ENCODE peak calls at places on chromosomes 6 and 20, in four cellular contexts. One of them, this sample, is unnamed.

GRCh38 chr20:63734946-63735858 is 1.3 kb upstream of the LIME1 start:
- DNase-seq in HepG2: no peak
- DNase-seq in WTC11: no peak
- DNase-seq in GM12878: no peak
- DNase-seq in this sample: peak

GRCh38 chr6:114064862-114065261 is 93.9 kb upstream of the HDAC2 start:
- DNase-seq in HepG2: no peak
- DNase-seq in WTC11: no peak
- DNase-seq in GM12878: no peak
- DNase-seq in this sample: no peak

GRCh38 chr20:5714261-5715041 is 35.8 kb upstream of the SHLD1 start:
- DNase-seq in HepG2: peak
- DNase-seq in WTC11: no peak
- DNase-seq in GM12878: no peak
- DNase-seq in this sample: peak

GRCh38 chr20:49595346-49595745 is 27.4 kb upstream of the PTGIS start:
- DNase-seq in HepG2: no peak
- DNase-seq in WTC11: no peak
- DNase-seq in GM12878: no peak
- DNase-seq in this sample: no peak

GRCh38 chr6:7691675-7692452 is 34.0 kb upstream of the BMP6 start:
- DNase-seq in HepG2: peak
- DNase-seq in WTC11: no peak
- DNase-seq in GM12878: no peak
- DNase-seq in this sample: peak

GRCh38 chr6:149164199-149164745 is 153.2 kb upstream of the TAB2 start:
- DNase-seq in HepG2: no peak
- DNase-seq in WTC11: no peak
- DNase-seq in GM12878: no peak
- DNase-seq in this sample: no peak

GRCh38 chr6:7640607-7641577 is 50.9 kb downstream of the SNRNP48 start:
- DNase-seq in HepG2: peak
- DNase-seq in WTC11: no peak
- DNase-seq in GM12878: no peak
- DNase-seq in this sample: no peak

GRCh38 chr20:59032713-59033059 is 551 bp upstream of the ATP5F1E start:
- DNase-seq in HepG2: peak
- DNase-seq in WTC11: no peak
- DNase-seq in GM12878: no peak
- DNase-seq in this sample: no peak

GRCh38 chr20:23626040-23626620 is 11.6 kb downstream of the CST3 start:
- DNase-seq in HepG2: no peak
- DNase-seq in WTC11: no peak
- DNase-seq in GM12878: no peak
- DNase-seq in this sample: peak

GRCh38 chr20:977021-977420 is 25.1 kb downstream of the RSPO4 start:
- DNase-seq in HepG2: no peak
- DNase-seq in WTC11: no peak
- DNase-seq in GM12878: no peak
- DNase-seq in this sample: no peak

GRCh38 chr6:151674578-151674977 is 132.9 kb upstream of the ESR1 start:
- DNase-seq in HepG2: no peak
- DNase-seq in WTC11: no peak
- DNase-seq in GM12878: no peak
- DNase-seq in this sample: no peak

GRCh38 chr6:125679651-125680050 is 69.8 kb upstream of the HEY2 start:
- DNase-seq in HepG2: no peak
- DNase-seq in WTC11: no peak
- DNase-seq in GM12878: no peak
- DNase-seq in this sample: no peak

GRCh38 chr6:36660771-36661471 is 17.6 kb upstream of the CDKN1A start:
- DNase-seq in HepG2: no peak
- DNase-seq in WTC11: peak
- DNase-seq in GM12878: no peak
- DNase-seq in this sample: peak

GRCh38 chr20:17972121-17972520 is 3.3 kb downstream of the MGME1 start:
- DNase-seq in HepG2: no peak
- DNase-seq in WTC11: no peak
- DNase-seq in GM12878: no peak
- DNase-seq in this sample: no peak

GRCh38 chr6:28758046-28758817 is 165.6 kb downstream of the TRIM27 start:
- DNase-seq in HepG2: peak
- DNase-seq in WTC11: peak
- DNase-seq in GM12878: no peak
- DNase-seq in this sample: peak

GRCh38 chr6:143999406-143999805 is 8.7 kb downstream of the PLAGL1 start:
- DNase-seq in HepG2: no peak
- DNase-seq in WTC11: no peak
- DNase-seq in GM12878: no peak
- DNase-seq in this sample: no peak

GRCh38 chr6:55176958-55177357 is 2.6 kb downstream of the HCRTR2 start:
- DNase-seq in HepG2: no peak
- DNase-seq in WTC11: no peak
- DNase-seq in GM12878: no peak
- DNase-seq in this sample: no peak

GRCh38 chr6:92684386-92684785 is 735.0 kb downstream of the EPHA7 start:
- DNase-seq in HepG2: no peak
- DNase-seq in WTC11: no peak
- DNase-seq in GM12878: no peak
- DNase-seq in this sample: no peak

GRCh38 chr6:158311193-158311592 is 1.1 kb upstream of the TULP4 start:
- DNase-seq in HepG2: no peak
- DNase-seq in WTC11: no peak
- DNase-seq in GM12878: no peak
- DNase-seq in this sample: no peak

GRCh38 chr6:83605517-83605916 is 93.2 kb downstream of the PRSS35 start:
- DNase-seq in HepG2: no peak
- DNase-seq in WTC11: peak
- DNase-seq in GM12878: no peak
- DNase-seq in this sample: no peak

GRCh38 chr20:63488331-63489251 is 10.3 kb downstream of the EEF1A2 start:
- DNase-seq in HepG2: no peak
- DNase-seq in WTC11: peak
- DNase-seq in GM12878: no peak
- DNase-seq in this sample: no peak

GRCh38 chr6:113719545-113719944 is 137.6 kb upstream of the MARCKS start:
- DNase-seq in HepG2: no peak
- DNase-seq in WTC11: no peak
- DNase-seq in GM12878: no peak
- DNase-seq in this sample: no peak

GRCh38 chr20:37882961-37883712 is 19.8 kb upstream of the VSTM2L start:
- DNase-seq in HepG2: peak
- DNase-seq in WTC11: no peak
- DNase-seq in GM12878: no peak
- DNase-seq in this sample: no peak

GRCh38 chr20:57656252-57656820 is 36.1 kb upstream of the ZBP1 start:
- DNase-seq in HepG2: no peak
- DNase-seq in WTC11: peak
- DNase-seq in GM12878: no peak
- DNase-seq in this sample: no peak

GRCh38 chr6:2072450-2072849 is 173.0 kb downstream of the GMDS start:
- DNase-seq in HepG2: no peak
- DNase-seq in WTC11: no peak
- DNase-seq in GM12878: no peak
- DNase-seq in this sample: no peak

GRCh38 chr6:121984956-121985355 is 414.5 kb upstream of the HSF2 start:
- DNase-seq in HepG2: no peak
- DNase-seq in WTC11: peak
- DNase-seq in GM12878: no peak
- DNase-seq in this sample: no peak

GRCh38 chr20:36574278-36575065 is 1.1 kb downstream of the TGIF2 start:
- DNase-seq in HepG2: peak
- DNase-seq in WTC11: peak
- DNase-seq in GM12878: no peak
- DNase-seq in this sample: peak

GRCh38 chr20:3543901-3544507 is 73.2 kb downstream of the ATRN start:
- DNase-seq in HepG2: peak
- DNase-seq in WTC11: no peak
- DNase-seq in GM12878: no peak
- DNase-seq in this sample: no peak

GRCh38 chr6:27839303-27840081 is 72.7 kb downstream of the OR2B2 start:
- DNase-seq in HepG2: peak
- DNase-seq in WTC11: no peak
- DNase-seq in GM12878: no peak
- DNase-seq in this sample: no peak

GRCh38 chr6:87808005-87808757 is 106.1 kb upstream of the AKIRIN2 start:
- DNase-seq in HepG2: no peak
- DNase-seq in WTC11: no peak
- DNase-seq in GM12878: no peak
- DNase-seq in this sample: no peak

GRCh38 chr6:53673138-53673801 is 7.7 kb upstream of the KLHL31 start:
- DNase-seq in HepG2: peak
- DNase-seq in WTC11: no peak
- DNase-seq in GM12878: no peak
- DNase-seq in this sample: no peak

GRCh38 chr6:133899556-133899955 is 10.6 kb downstream of the TCF21 start:
- DNase-seq in HepG2: no peak
- DNase-seq in WTC11: no peak
- DNase-seq in GM12878: no peak
- DNase-seq in this sample: no peak

GRCh38 chr20:59720013-59720412 is 115.7 kb downstream of the PHACTR3 start:
- DNase-seq in HepG2: no peak
- DNase-seq in WTC11: no peak
- DNase-seq in GM12878: no peak
- DNase-seq in this sample: no peak

GRCh38 chr6:89287351-89288028 is 27.6 kb downstream of the GABRR2 start:
- DNase-seq in HepG2: no peak
- DNase-seq in WTC11: no peak
- DNase-seq in GM12878: no peak
- DNase-seq in this sample: no peak

GRCh38 chr6:114301596-114302219 is 41.1 kb downstream of the HS3ST5 start:
- DNase-seq in HepG2: peak
- DNase-seq in WTC11: no peak
- DNase-seq in GM12878: no peak
- DNase-seq in this sample: no peak

GRCh38 chr20:8476023-8476422 is 344.0 kb downstream of the PLCB1 start:
- DNase-seq in HepG2: no peak
- DNase-seq in WTC11: no peak
- DNase-seq in GM12878: no peak
- DNase-seq in this sample: no peak

GRCh38 chr6:57021086-57021720 is 25.3 kb upstream of the KIAA1586 start:
- DNase-seq in HepG2: peak
- DNase-seq in WTC11: no peak
- DNase-seq in GM12878: no peak
- DNase-seq in this sample: peak
- TF ChIP-seq TCF7 in HepG2: no peak
- TF ChIP-seq TCF7 in WTC11: no peak
- TF ChIP-seq TCF7 in GM12878: no peak
- TF ChIP-seq TCF7 in this sample: no peak

DNA sequence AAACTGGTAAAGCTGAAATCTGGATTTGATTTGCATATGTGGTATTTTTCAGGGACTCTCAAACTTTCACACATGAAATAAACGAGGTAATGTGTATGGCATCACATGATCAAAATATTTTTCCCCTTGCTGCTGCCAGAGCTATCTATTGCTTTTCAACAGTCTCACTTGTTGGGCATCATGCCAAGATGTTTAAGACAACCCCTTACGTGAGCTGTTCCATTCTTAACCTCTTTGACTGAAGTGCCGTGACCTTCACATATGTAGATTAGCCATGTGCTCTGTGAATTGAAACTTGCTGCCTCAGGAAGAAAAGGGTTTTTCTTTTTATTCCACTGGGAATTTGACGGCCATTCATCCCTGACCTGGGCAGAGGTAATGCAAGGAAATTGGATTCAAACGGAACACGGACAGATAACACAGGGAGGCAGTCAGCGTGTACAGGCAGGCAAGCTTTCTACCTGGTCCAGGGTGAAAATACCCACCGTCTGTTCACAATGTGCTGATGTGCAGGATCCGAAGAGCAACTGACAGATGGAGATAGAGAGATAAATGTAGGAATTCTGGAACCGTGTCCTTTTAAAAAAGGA is 14.2 kb downstream of the ARID1B start:
- DNase-seq in HepG2: peak
- DNase-seq in WTC11: no peak
- DNase-seq in GM12878: peak
- DNase-seq in this sample: peak
- TF ChIP-seq TCF7 in HepG2: no peak
- TF ChIP-seq TCF7 in WTC11: no peak
- TF ChIP-seq TCF7 in GM12878: no peak
- TF ChIP-seq TCF7 in this sample: no peak

DNA sequence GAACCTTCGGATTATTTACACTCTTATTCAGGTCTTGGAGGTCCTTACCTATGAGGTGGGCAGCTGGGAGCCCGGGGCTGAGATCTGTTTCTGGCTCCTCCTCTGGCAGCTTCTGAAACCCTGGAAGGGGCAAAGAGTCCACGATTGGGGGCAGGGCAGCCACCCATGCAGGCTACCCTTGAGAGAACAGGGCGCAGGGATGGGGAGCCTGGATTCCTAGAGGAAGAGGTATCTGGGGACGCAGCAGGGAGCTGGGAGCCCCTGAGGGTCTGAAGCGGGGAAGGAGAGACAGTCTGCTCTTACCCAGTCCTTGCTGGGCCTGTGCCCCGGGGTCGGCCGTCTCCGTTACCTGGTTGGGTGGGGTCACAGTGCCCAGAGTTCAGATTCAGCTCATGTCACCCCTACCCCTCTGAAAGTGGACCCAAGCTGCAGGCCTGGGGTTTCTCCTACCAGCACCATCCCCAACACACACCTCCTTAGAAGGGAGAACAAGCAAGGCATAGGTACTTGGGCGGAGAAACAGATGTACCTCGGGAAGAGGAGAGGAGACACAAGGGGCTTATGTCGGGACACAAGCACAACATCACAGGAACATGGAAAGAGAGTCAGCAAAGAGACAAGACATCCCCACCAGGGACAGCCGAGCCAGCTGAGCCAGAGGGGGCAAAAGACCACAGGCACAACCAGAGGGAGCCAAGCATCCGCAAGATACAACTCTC is 554 bp downstream of the LTB start:
- DNase-seq in HepG2: no peak
- DNase-seq in WTC11: no peak
- DNase-seq in GM12878: no peak
- DNase-seq in this sample: no peak
- TF ChIP-seq TCF7 in HepG2: no peak
- TF ChIP-seq TCF7 in WTC11: no peak
- TF ChIP-seq TCF7 in GM12878: no peak
- TF ChIP-seq TCF7 in this sample: no peak

GRCh38 chr20:46240881-46241280 is 67.4 kb downstream of the CDH22 start:
- DNase-seq in HepG2: no peak
- DNase-seq in WTC11: no peak
- DNase-seq in GM12878: no peak
- DNase-seq in this sample: no peak
- TF ChIP-seq TCF7 in HepG2: no peak
- TF ChIP-seq TCF7 in WTC11: no peak
- TF ChIP-seq TCF7 in GM12878: no peak
- TF ChIP-seq TCF7 in this sample: no peak

GRCh38 chr6:40504274-40504673 is 82.9 kb downstream of the LRFN2 start:
- DNase-seq in HepG2: no peak
- DNase-seq in WTC11: no peak
- DNase-seq in GM12878: no peak
- DNase-seq in this sample: no peak

GRCh38 chr6:40498148-40498547 is 89.0 kb downstream of the LRFN2 start:
- DNase-seq in HepG2: no peak
- DNase-seq in WTC11: no peak
- DNase-seq in GM12878: no peak
- DNase-seq in this sample: no peak

GRCh38 chr6:40500227-40500626 is 86.9 kb downstream of the LRFN2 start:
- DNase-seq in HepG2: no peak
- DNase-seq in WTC11: no peak
- DNase-seq in GM12878: no peak
- DNase-seq in this sample: no peak
- TF ChIP-seq TCF7 in HepG2: no peak
- TF ChIP-seq TCF7 in WTC11: no peak
- TF ChIP-seq TCF7 in GM12878: no peak
- TF ChIP-seq TCF7 in this sample: no peak

This sample was measured in K562.